ENCODE peak calls at places on chromosomes 2 and 18, in eight cellular contexts. U, K, H, J, Y, N, D and O are unnamed samples.

GRCh38 chr2:69911985-69912563 is 2.8 kb upstream of the MXD1 start:
- DNase-seq in U (peak), K (no peak), H (no peak), J (no peak), Y (no peak), N (peak), D (no peak), O (no peak)

GRCh38 chr2:157857881-157858280 is 18.2 kb downstream of the ACVR1 start:
- DNase-seq in U (peak), K (no peak), H (no peak), J (no peak), Y (no peak), N (no peak), D (no peak), O (no peak)

GRCh38 chr2:233010569-233011267 is 2.3 kb downstream of the NGEF start:
- DNase-seq in U (no peak), K (no peak), H (no peak), J (no peak), Y (no peak), N (no peak), D (no peak), O (no peak)

GRCh38 chr2:238790877-238791276 is 57.0 kb upstream of the TWIST2 start:
- DNase-seq in U (no peak), K (no peak), H (no peak), J (no peak), Y (no peak), N (no peak), D (no peak), O (no peak)

GRCh38 chr2:31051213-31052185 is 86.7 kb downstream of the GALNT14 start:
- DNase-seq in U (no peak), K (no peak), H (no peak), J (no peak), Y (no peak), N (no peak), D (no peak), O (no peak)

GRCh38 chr18:10408131-10408530 is 46.3 kb upstream of the APCDD1 start:
- DNase-seq in U (no peak), K (no peak), H (no peak), J (no peak), Y (no peak), N (no peak), D (no peak), O (no peak)

GRCh38 chr2:221570321-221571107 is 1.6 kb downstream of the EPHA4 start:
- DNase-seq in U (peak), K (peak), H (peak), J (no peak), Y (peak), N (peak), D (no peak), O (no peak)

GRCh38 chr18:48295586-48296311 is 113.4 kb downstream of the ZBTB7C start:
- DNase-seq in U (peak), K (peak), H (no peak), J (no peak), Y (no peak), N (no peak), D (no peak), O (peak)

GRCh38 chr2:205892141-205893064 is 193.6 kb downstream of the INO80D start:
- DNase-seq in U (peak), K (no peak), H (no peak), J (peak), Y (no peak), N (peak), D (no peak), O (no peak)

GRCh38 chr18:61998335-61998734 is 105.5 kb upstream of the RNF152 start:
- DNase-seq in U (no peak), K (no peak), H (no peak), J (no peak), Y (no peak), N (no peak), D (no peak), O (no peak)

GRCh38 chr2:222318712-222319575 is 20.1 kb upstream of the PAX3 start:
- DNase-seq in U (peak), K (no peak), H (peak), J (no peak), Y (peak), N (no peak), D (no peak), O (no peak)

GRCh38 chr2:81600088-81600487 is 1295.5 kb upstream of the LRRTM1 start:
- DNase-seq in U (no peak), K (no peak), H (no peak), J (no peak), Y (no peak), N (no peak), D (no peak), O (no peak)

GRCh38 chr2:62672601-62673000 is 32.9 kb upstream of the EHBP1 start:
- DNase-seq in U (peak), K (peak), H (no peak), J (no peak), Y (no peak), N (peak), D (peak), O (no peak)

GRCh38 chr18:46466236-46467160 is 190.5 kb downstream of the LOXHD1 start:
- DNase-seq in U (no peak), K (no peak), H (no peak), J (no peak), Y (no peak), N (no peak), D (no peak), O (no peak)

DNA sequence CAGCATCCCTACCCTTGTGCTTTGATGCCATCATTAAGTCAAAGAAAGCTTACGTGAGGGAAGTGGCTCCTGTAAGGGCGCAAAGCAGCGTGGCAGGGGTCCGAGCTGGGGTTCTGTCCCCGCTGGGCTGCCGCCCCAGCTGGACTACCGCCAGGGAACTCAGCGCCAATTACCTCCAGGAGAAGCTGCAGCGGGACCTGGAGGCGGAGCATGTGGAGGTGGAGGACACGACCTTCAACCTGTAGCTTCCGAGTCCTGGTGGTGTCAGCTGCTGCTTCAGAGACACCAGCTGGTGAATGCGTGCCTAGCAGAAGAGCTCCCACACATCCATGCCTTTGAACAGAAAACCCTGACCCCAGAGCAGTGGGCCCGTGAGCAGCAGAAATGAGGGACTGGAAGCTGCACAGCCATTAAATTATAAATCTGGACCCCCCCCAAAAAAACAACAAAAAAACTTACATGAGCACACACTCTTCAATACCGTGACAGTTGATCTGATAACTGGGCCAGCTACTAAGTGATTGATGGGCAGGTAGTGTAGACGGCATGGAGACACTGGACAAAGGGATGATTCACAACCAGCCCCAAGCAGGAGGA is 20.1 kb upstream of the YES1 start:
- DNase-seq in U (no peak), K (peak), H (peak), J (no peak), Y (no peak), N (no peak), D (no peak), O (peak)
- TF ChIP-seq CTCF in U (peak), K (no peak), H (no peak), J (no peak), Y (peak), N (no peak), D (no peak), O (no peak)

DNA sequence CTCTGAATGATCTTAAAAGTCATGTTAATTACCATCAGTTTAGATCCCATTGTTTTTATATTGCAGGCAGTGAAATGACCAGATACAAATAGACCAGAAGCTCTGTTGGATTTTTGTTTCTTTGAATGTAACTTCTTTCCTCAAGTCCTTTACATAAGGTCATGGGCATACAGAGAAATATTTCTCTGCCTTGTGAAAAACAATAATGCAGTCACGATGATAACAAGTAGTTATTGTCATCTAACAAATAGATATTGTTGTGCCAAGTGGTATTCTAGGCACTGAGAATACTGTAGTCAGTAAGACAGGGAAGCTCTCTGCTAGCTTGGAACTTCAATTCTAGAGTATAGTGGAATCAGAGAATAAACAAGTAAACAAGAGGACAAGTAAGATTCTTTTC is 94.7 kb upstream of the BARD1 start:
- DNase-seq in U (no peak), K (no peak), H (no peak), J (no peak), Y (no peak), N (no peak), D (no peak), O (no peak)
- TF ChIP-seq CTCF in U (no peak), K (no peak), H (no peak), J (no peak), Y (no peak), N (no peak), D (no peak), O (no peak)

GRCh38 chr18:11512096-11513030 is 97.0 kb upstream of the SLC35G4 start:
- DNase-seq in U (peak), K (peak), H (no peak), J (no peak), Y (no peak), N (no peak), D (no peak), O (no peak)
- TF ChIP-seq CTCF in U (no peak), K (no peak), H (no peak), J (no peak), Y (no peak), N (peak), D (peak), O (no peak)

DNA sequence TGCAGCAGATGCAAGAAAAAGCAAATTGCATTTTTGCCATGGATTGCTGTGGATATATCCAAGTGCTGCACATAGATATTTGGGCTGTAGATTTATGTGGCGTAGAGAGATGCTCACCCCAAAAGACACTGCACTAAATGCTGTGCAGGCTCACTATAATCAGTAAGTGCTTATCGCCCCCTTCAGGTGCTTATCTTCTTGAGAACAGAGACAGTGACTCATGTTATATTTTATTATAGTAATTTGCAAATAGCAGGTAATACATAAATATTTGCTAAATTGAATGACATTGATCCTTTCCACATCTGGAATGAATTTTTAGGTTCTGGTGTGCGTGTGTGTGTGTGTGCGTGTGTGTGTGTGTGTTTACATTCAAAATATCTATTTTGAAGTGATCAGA is 36.8 kb upstream of the PLEKHM3 start:
- DNase-seq in U (no peak), K (peak), H (no peak), J (peak), Y (no peak), N (peak), D (no peak), O (no peak)
- TF ChIP-seq CTCF in U (peak), K (peak), H (no peak), J (no peak), Y (peak), N (peak), D (peak), O (no peak)

GRCh38 chr2:85049236-85049635 is 78.3 kb downstream of the KCMF1 start:
- DNase-seq in U (no peak), K (no peak), H (no peak), J (no peak), Y (no peak), N (no peak), D (no peak), O (no peak)
- TF ChIP-seq CTCF in U (no peak), K (no peak), H (no peak), J (no peak), Y (no peak), N (no peak), D (no peak), O (no peak)

GRCh38 chr2:240579771-240580614 is 6.5 kb upstream of the CAPN10 start:
- DNase-seq in U (peak), K (no peak), H (peak), J (no peak), Y (no peak), N (peak), D (no peak), O (peak)
- TF ChIP-seq CTCF in U (no peak), K (no peak), H (peak), J (peak), Y (no peak), N (peak), D (peak), O (peak)

DNA sequence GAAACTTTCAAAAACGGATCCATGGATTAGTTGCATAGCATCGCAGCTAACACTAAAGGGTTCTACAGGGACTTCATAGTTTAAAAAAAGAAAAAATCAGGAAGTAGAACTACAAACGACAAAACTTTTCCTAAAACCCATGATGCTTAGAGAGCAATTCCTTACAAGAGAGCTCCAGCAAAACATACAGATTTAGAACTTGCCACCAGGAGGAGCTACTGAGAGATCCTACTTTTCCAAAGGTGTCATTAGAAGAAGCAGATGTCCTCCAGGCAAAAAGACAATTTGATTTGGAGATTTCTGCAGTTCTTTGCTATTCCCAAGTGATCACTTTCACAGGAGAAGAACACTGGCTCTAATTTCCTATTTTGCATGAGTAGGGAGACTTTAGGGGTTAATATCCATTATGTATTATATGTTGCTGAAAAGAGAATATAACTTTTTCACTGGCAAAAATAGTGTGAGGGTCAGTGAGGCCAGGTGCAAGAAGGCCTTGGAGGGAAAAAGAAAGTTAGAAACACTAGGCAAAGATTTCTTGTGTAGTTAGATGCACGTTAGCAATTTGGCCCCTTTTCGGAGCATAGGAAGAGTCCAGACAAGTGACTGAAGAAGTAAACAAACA is 436.2 kb downstream of the SUCLG1 start:
- DNase-seq in U (peak), K (peak), H (no peak), J (peak), Y (peak), N (peak), D (peak), O (no peak)
- TF ChIP-seq CTCF in U (peak), K (peak), H (peak), J (peak), Y (peak), N (peak), D (peak), O (peak)

DNA sequence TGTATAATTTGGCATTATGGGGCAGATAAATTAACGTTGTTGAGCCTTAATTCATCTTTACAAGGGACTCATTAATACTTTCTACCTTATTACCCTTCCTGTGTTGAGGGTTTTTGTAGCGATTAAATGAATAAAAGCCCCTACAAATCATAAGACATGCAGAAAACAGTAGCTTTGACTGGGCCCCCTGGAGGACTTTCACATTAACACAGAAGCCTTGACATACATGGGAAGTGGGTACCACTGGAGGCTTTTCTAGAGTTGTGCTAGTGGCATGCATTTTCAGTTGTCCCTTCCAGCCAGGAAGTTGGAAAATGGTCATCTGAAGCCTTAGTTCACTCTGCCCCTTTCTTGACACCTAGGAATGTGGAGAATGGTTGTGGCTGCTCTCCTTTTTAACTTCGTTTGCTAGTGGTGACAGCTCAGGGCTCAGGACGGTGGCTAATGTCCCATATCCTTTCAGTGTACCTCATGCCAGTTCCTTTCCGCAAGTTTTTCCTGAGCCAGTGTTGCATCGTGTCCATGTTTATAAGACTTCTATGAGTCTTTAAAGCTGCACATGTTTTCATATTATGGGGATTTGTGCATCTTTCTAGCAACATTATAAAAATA is 30.3 kb downstream of the MTA3 start:
- DNase-seq in U (no peak), K (no peak), H (no peak), J (no peak), Y (no peak), N (no peak), D (no peak), O (no peak)
- TF ChIP-seq CTCF in U (no peak), K (no peak), H (no peak), J (no peak), Y (no peak), N (no peak), D (no peak), O (no peak)